ENCODE peak calls at places on chromosomes 5 and 9, in five cellular contexts. C, F, A, O and R are unnamed samples.

GRCh38 chr9:110156902-110157301 is 51.1 kb downstream of the C9orf152 start:
- DNase-seq in C (no peak), A (no peak), O (no peak), F (no peak), R (no peak)

GRCh38 chr5:74424162-74424868 is 216.2 kb downstream of the ENC1 start:
- DNase-seq in O (no peak), A (no peak), F (no peak), C (no peak), R (no peak)

GRCh38 chr5:10283927-10284635 is 23.6 kb downstream of the CMBL start:
- DNase-seq in O (peak), A (peak), F (peak), C (peak), R (no peak)

GRCh38 chr9:94713446-94714185 is 12.9 kb upstream of the AOPEP start:
- DNase-seq in O (no peak), A (no peak), F (no peak), C (no peak), R (no peak)

GRCh38 chr5:137506296-137506695 is 7.2 kb upstream of the SPOCK1 start:
- DNase-seq in C (no peak), A (no peak), F (no peak), O (no peak), R (no peak)

GRCh38 chr9:131270171-131271015 is 5.9 kb downstream of the FAM78A start:
- DNase-seq in C (no peak), F (no peak), O (peak), A (peak), R (no peak)

GRCh38 chr5:150398432-150399157 is 14.1 kb downstream of the CD74 start:
- DNase-seq in A (no peak), O (no peak), F (no peak), C (no peak), R (no peak)

GRCh38 chr9:15738011-15738410 is 185.2 kb downstream of the CCDC171 start:
- DNase-seq in C (no peak), O (no peak), A (no peak), F (no peak), R (no peak)

GRCh38 chr9:116156621-116157314 is 3.2 kb downstream of the PAPPA start:
- DNase-seq in A (peak), C (peak), F (no peak), O (no peak), R (no peak)

GRCh38 chr9:81737871-81738507 is 48.6 kb upstream of the TLE1 start:
- DNase-seq in O (no peak), F (no peak), C (no peak), A (no peak), R (no peak)

GRCh38 chr5:91151947-91152346 is 231.2 kb downstream of the ARRDC3 start:
- DNase-seq in O (no peak), A (peak), F (no peak), C (no peak), R (no peak)

GRCh38 chr9:106722051-106722753 is 140.8 kb upstream of the ZNF462 start:
- DNase-seq in F (no peak), O (no peak), A (no peak), C (no peak), R (no peak)

GRCh38 chr9:93110400-93110855 is 14.4 kb downstream of the CARD19 start:
- DNase-seq in F (no peak), O (no peak), C (no peak), A (no peak), R (no peak)

GRCh38 chr9:133247632-133248031 is 27.4 kb downstream of the ABO start:
- DNase-seq in F (no peak), O (no peak), C (no peak), A (no peak), R (no peak)

GRCh38 chr5:132526290-132526973 is 16.9 kb downstream of the IL5 start:
- DNase-seq in C (no peak), O (peak), A (peak), F (no peak), R (no peak)

GRCh38 chr5:83473344-83474169 is 2.0 kb downstream of the VCAN start:
- DNase-seq in O (peak), C (peak), F (no peak), A (peak), R (no peak)

GRCh38 chr5:170028124-170028523 is 47.8 kb upstream of the INSYN2B start:
- DNase-seq in O (no peak), F (no peak), C (no peak), A (no peak), R (no peak)

GRCh38 chr5:128498844-128499455 is 39.1 kb downstream of the FBN2 start:
- DNase-seq in O (peak), F (no peak), A (no peak), C (no peak), R (no peak)

GRCh38 chr9:124024107-124024506 is 12.5 kb downstream of the LHX2 start:
- DNase-seq in C (no peak), O (no peak), F (no peak), A (no peak), R (no peak)

GRCh38 chr5:13708432-13708831 is 236.1 kb downstream of the DNAH5 start:
- DNase-seq in F (no peak), A (no peak), C (no peak), O (no peak), R (no peak)

GRCh38 chr5:2388005-2388361 is 363.5 kb downstream of the IRX2 start:
- DNase-seq in C (no peak), F (no peak), O (no peak), A (no peak), R (no peak)

GRCh38 chr9:137441289-137441934 is at the start of gene ENTPD8:
- DNase-seq in F (no peak), A (peak), O (peak), C (no peak), R (no peak)

GRCh38 chr9:137978262-137978714 is 100.7 kb downstream of the CACNA1B start:
- DNase-seq in O (no peak), F (no peak), A (no peak), C (no peak), R (no peak)

GRCh38 chr5:137604348-137605095 is 105.4 kb upstream of the SPOCK1 start:
- DNase-seq in C (peak), O (no peak), A (no peak), F (no peak), R (no peak)

GRCh38 chr5:151085517-151086031 is 4.7 kb upstream of the TNIP1 start:
- DNase-seq in F (no peak), C (no peak), O (no peak), A (peak), R (no peak)

GRCh38 chr5:10671041-10672008 is 89.7 kb downstream of the DAP start:
- DNase-seq in A (no peak), O (no peak), F (no peak), C (no peak), R (no peak)

GRCh38 chr9:89278997-89279739 is 31.8 kb upstream of the CKS2 start:
- DNase-seq in O (peak), F (no peak), A (no peak), C (peak), R (no peak)

GRCh38 chr5:146203872-146204192 is 427 bp downstream of the RBM27 start:
- DNase-seq in C (no peak), A (no peak), O (peak), F (no peak), R (no peak)

GRCh38 chr9:118896356-118897000 is 472.8 kb downstream of the BRINP1 start:
- DNase-seq in A (no peak), F (no peak), C (peak), O (no peak), R (no peak)

GRCh38 chr5:53397845-53398244 is 82.6 kb upstream of the FST start:
- DNase-seq in F (no peak), A (peak), O (no peak), C (no peak), R (no peak)